ENCODE peak calls at places on chromosomes 13 and 19, in four cellular contexts. One of them, this sample, is unnamed.

GRCh38 chr19:17950310-17951150 is 16.4 kb upstream of the KCNN1 start:
- DNase-seq in IMR-90: no peak
- DNase-seq in H1: no peak
- DNase-seq in mesendoderm: no peak
- DNase-seq in this sample: peak; percentile 52

GRCh38 chr13:45847554-45848224 is 3.9 kb downstream of the SIAH3 start:
- DNase-seq in IMR-90: no peak
- DNase-seq in H1: no peak
- DNase-seq in mesendoderm: no peak
- DNase-seq in this sample: peak; percentile 35

GRCh38 chr19:30577551-30578090 is 205.4 kb downstream of the ZNF536 start:
- DNase-seq in IMR-90: no peak
- DNase-seq in H1: no peak
- DNase-seq in mesendoderm: no peak
- DNase-seq in this sample: no peak

GRCh38 chr19:798415-799075 is 1.3 kb downstream of the PTBP1 start:
- DNase-seq in IMR-90: no peak
- DNase-seq in H1: no peak
- DNase-seq in mesendoderm: no peak
- DNase-seq in this sample: no peak

GRCh38 chr13:30792257-30793000 is 57.1 kb downstream of the ALOX5AP start:
- DNase-seq in IMR-90: peak; percentile 94
- DNase-seq in H1: no peak
- DNase-seq in mesendoderm: peak; percentile 52
- DNase-seq in this sample: peak; percentile 50

GRCh38 chr19:30227071-30227621 is 145.0 kb upstream of the ZNF536 start:
- DNase-seq in IMR-90: no peak
- DNase-seq in H1: no peak
- DNase-seq in mesendoderm: peak; percentile 30
- DNase-seq in this sample: no peak

GRCh38 chr13:21435710-21436151 is 23.4 kb downstream of the ZDHHC20 start:
- DNase-seq in IMR-90: peak; percentile 89
- DNase-seq in H1: no peak
- DNase-seq in mesendoderm: peak; percentile 82
- DNase-seq in this sample: no peak

GRCh38 chr13:43663474-43664090 is 123.2 kb downstream of the ENOX1 start:
- DNase-seq in IMR-90: peak; percentile 73
- DNase-seq in H1: no peak
- DNase-seq in mesendoderm: no peak
- DNase-seq in this sample: no peak

GRCh38 chr19:32720216-32720935 is 809 bp downstream of the TDRD12 start:
- DNase-seq in IMR-90: no peak
- DNase-seq in H1: no peak
- DNase-seq in mesendoderm: no peak
- DNase-seq in this sample: no peak

GRCh38 chr13:45554604-45555109 is 60.9 kb downstream of the ERICH6B start:
- DNase-seq in IMR-90: no peak
- DNase-seq in H1: no peak
- DNase-seq in mesendoderm: no peak
- DNase-seq in this sample: no peak

GRCh38 chr19:3398114-3398899 is 31.9 kb downstream of the NFIC start:
- DNase-seq in IMR-90: peak; percentile 41
- DNase-seq in H1: no peak
- DNase-seq in mesendoderm: peak; percentile 39
- DNase-seq in this sample: peak; percentile 51

GRCh38 chr19:435056-435706 is 25.7 kb downstream of the SHC2 start:
- DNase-seq in IMR-90: no peak
- DNase-seq in H1: no peak
- DNase-seq in mesendoderm: no peak
- DNase-seq in this sample: no peak

GRCh38 chr19:51142119-51142518 is at the start of gene SIGLEC7:
- DNase-seq in IMR-90: no peak
- DNase-seq in H1: no peak
- DNase-seq in mesendoderm: no peak
- DNase-seq in this sample: no peak

GRCh38 chr13:104805346-104805745 is 1730.1 kb downstream of the EFNB2 start:
- DNase-seq in IMR-90: no peak
- DNase-seq in H1: no peak
- DNase-seq in mesendoderm: no peak
- DNase-seq in this sample: no peak
- H4K5ac ChIP-seq in IMR-90: no peak overlapping the region
- H4K5ac ChIP-seq in H1: no peak overlapping the region
- H4K5ac ChIP-seq in mesendoderm: no peak overlapping the region
- H4K5ac ChIP-seq in this sample: no peak overlapping the region

DNA sequence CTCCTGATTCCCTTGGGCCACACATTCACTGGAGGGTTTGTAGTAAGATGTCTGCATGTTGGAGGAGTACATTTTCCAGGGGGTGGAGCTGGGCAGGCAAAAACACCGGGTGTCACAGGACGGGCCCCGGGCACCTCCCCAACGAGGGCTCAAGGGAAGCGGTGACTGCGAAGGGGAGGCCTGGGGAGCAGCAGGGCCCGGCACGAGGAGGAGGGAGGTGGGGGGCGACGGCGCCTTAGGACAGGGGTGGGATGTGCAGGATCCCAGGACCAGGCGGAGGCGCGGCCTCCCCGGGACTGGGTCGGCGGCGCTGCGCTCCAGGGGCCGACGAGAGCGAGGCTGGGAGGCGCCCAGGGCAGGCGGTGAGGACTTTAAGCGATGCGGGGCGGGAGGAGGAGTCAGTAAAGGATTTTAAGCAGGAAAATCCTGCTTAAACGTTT is 501 bp downstream of the ZNF160 start:
- DNase-seq in IMR-90: peak; percentile 31
- DNase-seq in H1: no peak
- DNase-seq in mesendoderm: peak; percentile 36
- DNase-seq in this sample: no peak
- H4K5ac ChIP-seq in IMR-90: peak overlapping the region; percentile 84
- H4K5ac ChIP-seq in H1: peak overlapping the region; percentile 95
- H4K5ac ChIP-seq in mesendoderm: no peak overlapping the region
- H4K5ac ChIP-seq in this sample: no peak overlapping the region

GRCh38 chr19:37467608-37468090 is 405 bp upstream of the ZNF569 start:
- DNase-seq in IMR-90: no peak
- DNase-seq in H1: no peak
- DNase-seq in mesendoderm: no peak
- DNase-seq in this sample: no peak

GRCh38 chr19:37470216-37470615 is 1.1 kb downstream of the ZNF570 start:
- DNase-seq in IMR-90: no peak
- DNase-seq in H1: no peak
- DNase-seq in mesendoderm: no peak
- DNase-seq in this sample: no peak

GRCh38 chr19:37466798-37467607 is at the start of gene ZNF569:
- DNase-seq in IMR-90: peak; percentile 95
- DNase-seq in H1: peak; percentile 76
- DNase-seq in mesendoderm: peak; percentile 98
- DNase-seq in this sample: peak; percentile 94

GRCh38 chr19:37468961-37469777 is at the start of gene ZNF570:
- DNase-seq in IMR-90: peak; percentile 84
- DNase-seq in H1: peak; percentile 59
- DNase-seq in mesendoderm: peak; percentile 94
- DNase-seq in this sample: peak; percentile 87

DNA sequence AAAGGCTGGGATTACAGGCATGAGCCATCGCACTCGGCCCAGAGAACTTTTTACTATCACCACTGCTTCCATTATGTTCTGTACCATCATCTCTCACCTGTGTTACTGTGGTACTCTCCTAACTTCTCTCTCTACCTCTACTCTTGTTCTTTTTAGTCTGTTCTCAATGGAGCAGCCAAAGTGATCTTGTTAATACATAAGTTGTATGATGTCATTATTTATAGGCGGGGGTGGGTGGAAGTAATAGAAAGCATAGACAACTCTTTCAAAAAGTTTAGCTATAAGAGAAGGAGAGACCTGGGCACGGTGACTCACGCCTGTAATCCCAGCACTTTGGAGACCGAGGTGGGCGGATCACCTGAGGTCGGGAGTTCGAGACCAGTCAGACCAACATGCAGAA is 3.0 kb downstream of the ZNF570 start:
- DNase-seq in IMR-90: no peak
- DNase-seq in H1: no peak
- DNase-seq in mesendoderm: no peak
- DNase-seq in this sample: no peak
- H4K5ac ChIP-seq in IMR-90: no peak overlapping the region
- H4K5ac ChIP-seq in H1: no peak overlapping the region
- H4K5ac ChIP-seq in mesendoderm: no peak overlapping the region
- H4K5ac ChIP-seq in this sample: no peak overlapping the region

GRCh38 chr13:90055121-90055520 is 1292.4 kb upstream of the MIR17HG start:
- DNase-seq in IMR-90: no peak
- DNase-seq in H1: no peak
- DNase-seq in mesendoderm: no peak
- DNase-seq in this sample: no peak

GRCh38 chr13:90055760-90056159 is 1291.7 kb upstream of the MIR17HG start:
- DNase-seq in IMR-90: no peak
- DNase-seq in H1: no peak
- DNase-seq in mesendoderm: no peak
- DNase-seq in this sample: no peak

GRCh38 chr13:90047600-90047999 is 1299.9 kb upstream of the MIR17HG start:
- DNase-seq in IMR-90: no peak
- DNase-seq in H1: no peak
- DNase-seq in mesendoderm: no peak
- DNase-seq in this sample: no peak

GRCh38 chr13:90049989-90050671 is 1297.4 kb upstream of the MIR17HG start:
- DNase-seq in IMR-90: no peak
- DNase-seq in H1: no peak
- DNase-seq in mesendoderm: peak; percentile 37
- DNase-seq in this sample: no peak
- H4K5ac ChIP-seq in IMR-90: no peak overlapping the region
- H4K5ac ChIP-seq in H1: no peak overlapping the region
- H4K5ac ChIP-seq in mesendoderm: no peak overlapping the region
- H4K5ac ChIP-seq in this sample: no peak overlapping the region

DNA sequence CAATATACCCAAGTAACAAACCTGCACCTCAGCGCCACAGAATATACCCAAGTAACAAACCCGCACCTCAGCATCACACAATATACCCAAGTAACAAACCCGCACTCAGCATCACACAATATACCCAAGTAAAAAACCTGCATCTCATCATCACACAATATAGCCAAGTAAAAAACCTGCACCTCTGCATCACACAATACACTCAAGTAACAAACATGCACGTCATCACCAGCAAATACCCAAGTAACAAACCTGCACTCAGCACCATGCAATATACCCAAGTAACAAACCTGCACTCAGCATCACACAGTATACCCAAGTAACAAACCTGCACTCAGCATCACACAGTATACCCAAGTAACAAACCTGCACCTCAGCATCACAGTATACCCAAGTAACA is 69.8 kb downstream of the UQCRFS1 start:
- DNase-seq in IMR-90: no peak
- DNase-seq in H1: no peak
- DNase-seq in mesendoderm: no peak
- DNase-seq in this sample: no peak
- H4K5ac ChIP-seq in IMR-90: no peak overlapping the region
- H4K5ac ChIP-seq in H1: no peak overlapping the region
- H4K5ac ChIP-seq in mesendoderm: no peak overlapping the region
- H4K5ac ChIP-seq in this sample: no peak overlapping the region

DNA sequence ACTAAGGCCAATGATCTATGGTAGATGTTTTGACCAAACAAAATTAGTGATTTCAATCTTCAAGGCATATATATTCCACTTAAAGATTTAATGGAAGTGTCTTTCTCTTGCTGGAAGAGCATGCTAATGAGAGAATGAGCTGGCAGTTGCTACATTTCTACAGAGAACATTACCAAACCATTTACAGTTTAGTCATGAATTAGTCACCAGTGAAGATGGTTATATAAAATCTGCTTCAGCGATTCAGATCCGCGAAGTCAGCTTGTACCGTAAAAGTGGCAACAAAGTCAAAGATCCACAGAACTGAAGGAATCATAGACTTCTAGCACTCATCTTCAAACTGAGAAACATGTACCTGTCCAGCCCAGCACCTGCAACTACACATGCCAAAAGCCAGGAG is 156.3 kb downstream of the SLITRK5 start:
- DNase-seq in IMR-90: no peak
- DNase-seq in H1: no peak
- DNase-seq in mesendoderm: no peak
- DNase-seq in this sample: no peak
- H4K5ac ChIP-seq in IMR-90: no peak overlapping the region
- H4K5ac ChIP-seq in H1: no peak overlapping the region
- H4K5ac ChIP-seq in mesendoderm: no peak overlapping the region
- H4K5ac ChIP-seq in this sample: no peak overlapping the region

GRCh38 chr19:33811736-33812387 is 15.2 kb downstream of the KCTD15 start:
- DNase-seq in IMR-90: peak; percentile 19
- DNase-seq in H1: no peak
- DNase-seq in mesendoderm: no peak
- DNase-seq in this sample: no peak
- H4K5ac ChIP-seq in IMR-90: no peak overlapping the region
- H4K5ac ChIP-seq in H1: no peak overlapping the region
- H4K5ac ChIP-seq in mesendoderm: no peak overlapping the region
- H4K5ac ChIP-seq in this sample: no peak overlapping the region

GRCh38 chr19:8391274-8392016 is 1.3 kb downstream of the RAB11B start:
- DNase-seq in IMR-90: no peak
- DNase-seq in H1: no peak
- DNase-seq in mesendoderm: no peak
- DNase-seq in this sample: peak; percentile 29

GRCh38 chr19:8388612-8388958 is 1.6 kb upstream of the RAB11B start:
- DNase-seq in IMR-90: no peak
- DNase-seq in H1: no peak
- DNase-seq in mesendoderm: no peak
- DNase-seq in this sample: no peak

GRCh38 chr19:8392017-8392591 is 1.9 kb downstream of the RAB11B start:
- DNase-seq in IMR-90: no peak
- DNase-seq in H1: no peak
- DNase-seq in mesendoderm: no peak
- DNase-seq in this sample: no peak

GRCh38 chr19:8390617-8390981 is 439 bp downstream of the RAB11B start:
- DNase-seq in IMR-90: peak; percentile 89
- DNase-seq in H1: peak; percentile 91
- DNase-seq in mesendoderm: peak; percentile 93
- DNase-seq in this sample: peak; percentile 95

DNA sequence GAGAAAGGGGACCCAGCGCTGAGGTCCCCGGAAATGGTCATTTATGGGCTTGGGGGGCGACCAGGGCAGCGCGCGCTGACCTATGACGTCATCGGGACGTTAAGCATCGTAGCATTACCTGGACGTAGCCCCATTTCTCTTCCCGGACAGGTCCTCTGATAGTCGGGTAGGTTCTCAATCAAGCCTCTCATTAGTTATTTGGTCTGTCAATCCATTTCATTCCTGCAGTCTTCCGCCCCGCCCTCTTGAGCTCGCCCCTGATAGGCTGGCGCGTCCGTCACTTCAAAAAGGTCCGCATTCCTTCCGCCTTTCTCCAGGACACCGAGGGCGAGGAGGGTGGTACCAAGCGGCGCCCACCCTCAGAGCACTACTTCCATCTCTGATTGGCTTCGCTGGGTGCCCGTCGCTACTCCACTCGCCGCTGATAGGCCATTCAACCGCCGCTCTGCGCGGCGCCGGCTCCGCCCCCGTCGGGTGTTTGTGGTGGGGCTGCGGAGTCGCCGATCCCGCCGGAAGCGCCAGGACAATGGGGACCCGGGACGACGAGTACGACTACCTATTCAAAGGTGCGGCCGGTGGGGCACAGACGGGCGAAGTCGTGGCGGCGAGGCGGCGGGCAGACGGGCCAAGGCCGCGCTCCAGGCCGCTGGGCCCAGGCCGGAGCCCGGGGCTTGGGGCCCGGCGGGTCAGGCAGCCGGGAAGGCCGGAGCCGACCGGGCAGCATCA is at the start of gene RAB11B:
- DNase-seq in IMR-90: peak; percentile 99
- DNase-seq in H1: peak; percentile 99
- DNase-seq in mesendoderm: peak; percentile 100
- DNase-seq in this sample: peak; percentile 100
- H4K5ac ChIP-seq in IMR-90: peak within 1 kb of the TSS; percentile 47
- H4K5ac ChIP-seq in H1: peak within 1 kb of the TSS; percentile 93
- H4K5ac ChIP-seq in mesendoderm: no peak within 1 kb of the TSS
- H4K5ac ChIP-seq in this sample: no peak within 1 kb of the TSS

This sample was measured in H9.